ENCODE peak calls at places on chromosomes 2 and 18, in nine cellular contexts. T, B, V, U, R, K, H, A and F are unnamed samples.

GRCh38 chr2:105473011-105473410 is 74.2 kb upstream of the FHL2 start:
- DNase-seq in T (no peak), B (no peak), V (no peak), U (no peak), R (no peak), K (no peak), H (no peak), A (no peak), F (no peak)

GRCh38 chr18:55092166-55092565 is 132.9 kb upstream of the CCDC68 start:
- DNase-seq in T (no peak), B (no peak), V (no peak), U (no peak), R (no peak), K (no peak), H (no peak), A (no peak), F (no peak)

GRCh38 chr2:218186876-218187649 is 20.3 kb upstream of the CXCR1 start:
- DNase-seq in T (no peak), B (no peak), V (peak), U (no peak), R (no peak), K (peak), H (no peak), A (no peak), F (no peak)

GRCh38 chr2:949894-950626 is 589 bp upstream of the SNTG2 start:
- DNase-seq in T (no peak), B (no peak), V (no peak), U (no peak), R (peak), K (peak), H (no peak), A (no peak), F (no peak)

GRCh38 chr2:46848446-46848845 is 67.2 kb downstream of the MCFD2 start:
- DNase-seq in T (no peak), B (no peak), V (no peak), U (no peak), R (no peak), K (no peak), H (peak), A (peak), F (no peak)

GRCh38 chr18:62894681-62895390 is 179.5 kb downstream of the PHLPP1 start:
- DNase-seq in T (no peak), B (no peak), V (no peak), U (no peak), R (peak), K (no peak), H (no peak), A (no peak), F (no peak)

GRCh38 chr2:36368438-36368837 is 12.9 kb downstream of the CRIM1 start:
- DNase-seq in T (no peak), B (no peak), V (no peak), U (no peak), R (no peak), K (no peak), H (no peak), A (no peak), F (no peak)

GRCh38 chr18:77461062-77461693 is 211.5 kb downstream of the GALR1 start:
- DNase-seq in T (no peak), B (no peak), V (no peak), U (no peak), R (no peak), K (peak), H (no peak), A (no peak), F (no peak)

GRCh38 chr2:42743667-42744005 is 20.3 kb downstream of the OXER1 start:
- DNase-seq in T (no peak), B (no peak), V (no peak), U (no peak), R (no peak), K (no peak), H (no peak), A (no peak), F (no peak)

GRCh38 chr2:233473386-233473791 is 93.2 kb downstream of the USP40 start:
- DNase-seq in T (no peak), B (peak), V (no peak), U (no peak), R (peak), K (no peak), H (peak), A (no peak), F (no peak)

GRCh38 chr2:240024766-240025165 is 376 bp downstream of the NDUFA10 start:
- DNase-seq in T (peak), B (no peak), V (no peak), U (no peak), R (no peak), K (peak), H (no peak), A (peak), F (no peak)

GRCh38 chr2:45833301-45833967 is 182.0 kb downstream of the PRKCE start:
- DNase-seq in T (no peak), B (no peak), V (no peak), U (no peak), R (no peak), K (no peak), H (no peak), A (peak), F (no peak)

GRCh38 chr2:127654084-127654837 is 8.3 kb downstream of the GPR17 start:
- DNase-seq in T (no peak), B (no peak), V (no peak), U (no peak), R (peak), K (no peak), H (no peak), A (no peak), F (no peak)

GRCh38 chr2:172215172-172215935 is 112.7 kb upstream of the DLX2 start:
- DNase-seq in T (no peak), B (no peak), V (no peak), U (no peak), R (peak), K (no peak), H (no peak), A (no peak), F (no peak)

GRCh38 chr2:85524567-85524923 is 14.4 kb upstream of the MAT2A start:
- DNase-seq in T (no peak), B (no peak), V (no peak), U (no peak), R (no peak), K (peak), H (no peak), A (no peak), F (no peak)

GRCh38 chr2:232539298-232540231 is at the start of gene CHRNG:
- DNase-seq in T (no peak), B (peak), V (no peak), U (no peak), R (peak), K (no peak), H (peak), A (no peak), F (no peak)

GRCh38 chr2:135113322-135113721 is 61.2 kb downstream of the RAB3GAP1 start:
- DNase-seq in T (no peak), B (no peak), V (no peak), U (no peak), R (no peak), K (no peak), H (no peak), A (no peak), F (no peak)

GRCh38 chr18:1013951-1014350 is 109.3 kb downstream of the ADCYAP1 start:
- DNase-seq in T (no peak), B (no peak), V (no peak), U (no peak), R (no peak), K (peak), H (no peak), A (no peak), F (no peak)

GRCh38 chr18:45637546-45638327 is 22.5 kb downstream of the SLC14A2 start:
- DNase-seq in T (no peak), B (no peak), V (no peak), U (peak), R (peak), K (peak), H (no peak), A (no peak), F (no peak)

GRCh38 chr2:69915050-69915945 is at the start of gene MXD1:
- DNase-seq in T (no peak), B (no peak), V (no peak), U (no peak), R (peak), K (no peak), H (peak), A (no peak), F (no peak)

GRCh38 chr2:15117409-15118030 is 443.6 kb downstream of the NBAS start:
- DNase-seq in T (no peak), B (no peak), V (no peak), U (no peak), R (no peak), K (no peak), H (no peak), A (no peak), F (no peak)

GRCh38 chr18:13381907-13382682 is 163.5 kb downstream of the LDLRAD4 start:
- DNase-seq in T (peak), B (peak), V (no peak), U (peak), R (peak), K (no peak), H (peak), A (no peak), F (peak)

GRCh38 chr2:53497020-53497419 is 270.6 kb upstream of the CHAC2 start:
- DNase-seq in T (no peak), B (no peak), V (no peak), U (no peak), R (no peak), K (no peak), H (no peak), A (no peak), F (no peak)

GRCh38 chr18:39198376-39198775 is 1632.8 kb upstream of the CELF4 start:
- DNase-seq in T (no peak), B (no peak), V (peak), U (no peak), R (no peak), K (no peak), H (no peak), A (no peak), F (no peak)

GRCh38 chr2:9975805-9976447 is 24.4 kb downstream of the GRHL1 start:
- DNase-seq in T (peak), B (peak), V (peak), U (peak), R (no peak), K (no peak), H (no peak), A (no peak), F (peak)

GRCh38 chr2:177842243-177842642 is 230.3 kb downstream of the PDE11A start:
- DNase-seq in T (no peak), B (no peak), V (no peak), U (no peak), R (no peak), K (no peak), H (no peak), A (no peak), F (no peak)

GRCh38 chr2:123500988-123501387 is 524.1 kb upstream of the CNTNAP5 start:
- DNase-seq in T (no peak), B (no peak), V (peak), U (no peak), R (no peak), K (no peak), H (no peak), A (no peak), F (no peak)

GRCh38 chr2:234483568-234484251 is 13.2 kb downstream of the ARL4C start:
- DNase-seq in T (peak), B (no peak), V (no peak), U (no peak), R (no peak), K (peak), H (no peak), A (peak), F (no peak)

GRCh38 chr2:183536714-183537113 is 412.5 kb downstream of the NUP35 start:
- DNase-seq in T (no peak), B (no peak), V (no peak), U (no peak), R (no peak), K (no peak), H (no peak), A (no peak), F (no peak)

GRCh38 chr2:52794611-52795010 is 973.0 kb upstream of the CHAC2 start:
- DNase-seq in T (no peak), B (no peak), V (no peak), U (no peak), R (no peak), K (no peak), H (no peak), A (no peak), F (no peak)

GRCh38 chr18:55869965-55870585 is 282.1 kb upstream of the TCF4 start:
- DNase-seq in T (no peak), B (no peak), V (no peak), U (peak), R (no peak), K (no peak), H (no peak), A (no peak), F (no peak)

GRCh38 chr18:79197531-79197930 is 128.3 kb downstream of the ATP9B start:
- DNase-seq in T (no peak), B (no peak), V (no peak), U (no peak), R (no peak), K (no peak), H (no peak), A (peak), F (no peak)

GRCh38 chr2:168912466-168913170 is 11.5 kb downstream of the G6PC2 start:
- DNase-seq in T (no peak), B (no peak), V (no peak), U (no peak), R (peak), K (peak), H (peak), A (no peak), F (no peak)

GRCh38 chr2:28533021-28533420 is 37.2 kb downstream of the PLB1 start:
- DNase-seq in T (no peak), B (no peak), V (no peak), U (no peak), R (no peak), K (no peak), H (no peak), A (no peak), F (no peak)

GRCh38 chr2:238441262-238442114 is 14.8 kb downstream of the ASB1 start:
- DNase-seq in T (no peak), B (no peak), V (no peak), U (no peak), R (no peak), K (no peak), H (no peak), A (no peak), F (no peak)

GRCh38 chr2:201886504-201886903 is 80.2 kb downstream of the CDK15 start:
- DNase-seq in T (no peak), B (no peak), V (peak), U (no peak), R (no peak), K (no peak), H (no peak), A (no peak), F (peak)

GRCh38 chr2:126889501-126890135 is 9.1 kb upstream of the TEX51 start:
- DNase-seq in T (no peak), B (no peak), V (no peak), U (no peak), R (no peak), K (no peak), H (no peak), A (no peak), F (no peak)